ENCODE peak calls at places on chromosomes 6 and 20, in ten cellular contexts. M is lung microvascular endothelial cell; T is amniotic epithelial cell; B is heart left ventricle; H is heart right ventricle; Q is activated T-cell treated with anti-CD3 and anti-CD28 coated beads for 24 hours; P is left ventricle myocardium inferior; R is GF-D8; C is germinal center; K is effector CD4-positive, alpha-beta T cell. E is an unnamed sample.

GRCh38 chr6:38262041-38262440 is 377.7 kb downstream of the BTBD9 start:
- DNase-seq in M (peak), T (peak), B (no peak), H (peak), Q (no peak), P (no peak), R (no peak), C (no peak), K (no peak), E (peak)

GRCh38 chr6:155311583-155311982 is 2.7 kb downstream of the TFB1M start:
- DNase-seq in M (no peak), T (no peak), B (no peak), H (no peak), Q (no peak), P (no peak), R (no peak), C (no peak), K (no peak), E (no peak)

GRCh38 chr6:225121-225721 is 67.1 kb upstream of the DUSP22 start:
- DNase-seq in M (no peak), T (no peak), B (no peak), H (no peak), Q (peak), P (no peak), R (peak), C (no peak), K (peak), E (no peak)

GRCh38 chr6:155968921-155969320 is 513.3 kb upstream of the NOX3 start:
- DNase-seq in M (no peak), T (no peak), B (no peak), H (no peak), Q (no peak), P (no peak), R (no peak), C (no peak), K (no peak), E (no peak)

GRCh38 chr20:2693996-2694471 is 1.5 kb downstream of the EBF4 start:
- DNase-seq in M (peak), T (no peak), B (no peak), H (peak), Q (no peak), P (no peak), R (no peak), C (no peak), K (no peak), E (no peak)

GRCh38 chr6:73558624-73559398 is 38.0 kb upstream of the EEF1A1 start:
- DNase-seq in M (no peak), T (no peak), B (no peak), H (no peak), Q (no peak), P (no peak), R (no peak), C (no peak), K (no peak), E (no peak)

GRCh38 chr6:65706436-65706835 is 590 bp downstream of the EYS start:
- DNase-seq in M (no peak), T (no peak), B (no peak), H (no peak), Q (no peak), P (no peak), R (no peak), C (no peak), K (no peak), E (no peak)

GRCh38 chr6:33481192-33481591 is 26.8 kb downstream of the ZBTB9 start:
- DNase-seq in M (no peak), T (no peak), B (no peak), H (no peak), Q (no peak), P (no peak), R (no peak), C (no peak), K (no peak), E (no peak)

GRCh38 chr6:138555294-138555988 is 56.1 kb upstream of the NHSL1 start:
- DNase-seq in M (peak), T (peak), B (no peak), H (no peak), Q (no peak), P (no peak), R (no peak), C (no peak), K (no peak), E (peak)

GRCh38 chr6:124989136-124989983 is 27.1 kb downstream of the RNF217 start:
- DNase-seq in M (no peak), T (no peak), B (no peak), H (no peak), Q (no peak), P (no peak), R (no peak), C (no peak), K (no peak), E (no peak)

GRCh38 chr6:169293196-169293595 is 39.5 kb upstream of the THBS2 start:
- DNase-seq in M (no peak), T (peak), B (no peak), H (no peak), Q (no peak), P (no peak), R (no peak), C (no peak), K (no peak), E (no peak)

GRCh38 chr6:116631379-116631990 is 15.2 kb downstream of the RSPH4A start:
- DNase-seq in M (peak), T (no peak), B (no peak), H (no peak), Q (no peak), P (no peak), R (peak), C (peak), K (no peak), E (peak)

GRCh38 chr6:38113810-38114577 is 294.5 kb downstream of the ZFAND3 start:
- DNase-seq in M (no peak), T (no peak), B (no peak), H (no peak), Q (no peak), P (no peak), R (no peak), C (no peak), K (no peak), E (no peak)

GRCh38 chr20:17712201-17712600 is 12.4 kb downstream of the BANF2 start:
- DNase-seq in M (no peak), T (no peak), B (no peak), H (no peak), Q (no peak), P (no peak), R (no peak), C (no peak), K (no peak), E (no peak)

GRCh38 chr6:104943781-104944180 is 13.1 kb upstream of the LIN28B start:
- DNase-seq in M (peak), T (peak), B (no peak), H (no peak), Q (no peak), P (no peak), R (no peak), C (no peak), K (no peak), E (no peak)

GRCh38 chr6:143059616-143060353 is 904 bp upstream of the AIG1 start:
- DNase-seq in M (peak), T (peak), B (no peak), H (no peak), Q (no peak), P (no peak), R (peak), C (no peak), K (no peak), E (peak)

GRCh38 chr6:155107432-155108069 is 112.4 kb downstream of the TIAM2 start:
- DNase-seq in M (no peak), T (peak), B (no peak), H (no peak), Q (no peak), P (no peak), R (no peak), C (no peak), K (no peak), E (no peak)

GRCh38 chr6:125835221-125835744 is 44.5 kb downstream of the NCOA7 start:
- DNase-seq in M (peak), T (peak), B (no peak), H (no peak), Q (no peak), P (no peak), R (peak), C (no peak), K (no peak), E (peak)

GRCh38 chr20:34269996-34270627 is 28.9 kb downstream of the ASIP start:
- DNase-seq in M (no peak), T (peak), B (no peak), H (no peak), Q (no peak), P (peak), R (no peak), C (no peak), K (no peak), E (no peak)

GRCh38 chr6:87756858-87757257 is 54.8 kb upstream of the AKIRIN2 start:
- DNase-seq in M (peak), T (peak), B (no peak), H (no peak), Q (peak), P (no peak), R (peak), C (peak), K (peak), E (peak)